ENCODE peak calls at places on chromosomes 4 and X, in nine cellular contexts. Q, M, U, B, S, C, J, K and H are unnamed samples.

GRCh38 chr4:94354474-94354896 is 11.8 kb upstream of the HPGDS start:
- DNase-seq in Q (no peak), M (no peak), U (no peak), B (no peak), S (no peak), C (no peak), J (no peak), K (no peak), H (no peak)

GRCh38 chr4:109953556-109953955 is 40.9 kb downstream of the EGF start:
- DNase-seq in Q (peak), M (no peak), U (no peak), B (no peak), S (no peak), C (no peak), J (no peak), K (no peak), H (no peak)

GRCh38 chr4:128819082-128819742 is 9.7 kb downstream of the JADE1 start:
- DNase-seq in Q (no peak), M (no peak), U (peak), B (no peak), S (no peak), C (no peak), J (no peak), K (no peak), H (no peak)

GRCh38 chr4:169604131-169604900 is 8.1 kb downstream of the NEK1 start:
- DNase-seq in Q (peak), M (no peak), U (peak), B (peak), S (no peak), C (peak), J (no peak), K (no peak), H (no peak)

GRCh38 chr4:15436515-15436914 is 8.7 kb downstream of the C1QTNF7 start:
- DNase-seq in Q (peak), M (no peak), U (no peak), B (no peak), S (no peak), C (peak), J (peak), K (peak), H (no peak)

GRCh38 chr4:47855350-47855749 is 17.5 kb upstream of the CORIN start:
- DNase-seq in Q (peak), M (no peak), U (peak), B (peak), S (no peak), C (no peak), J (no peak), K (no peak), H (no peak)

GRCh38 chrX:115413246-115413878 is 123.8 kb downstream of the LUZP4 start:
- DNase-seq in Q (peak), M (no peak), U (peak), B (peak), S (no peak), C (no peak), J (peak), K (no peak), H (no peak)

GRCh38 chr4:149896428-149896827 is 80.8 kb upstream of the IQCM start:
- DNase-seq in Q (peak), M (no peak), U (peak), B (peak), S (no peak), C (peak), J (peak), K (no peak), H (no peak)

GRCh38 chrX:12496343-12496742 is 294.9 kb upstream of the PRPS2 start:
- DNase-seq in Q (no peak), M (no peak), U (no peak), B (no peak), S (no peak), C (no peak), J (no peak), K (no peak), H (no peak)

GRCh38 chr4:168865854-168866253 is 144.2 kb downstream of the CBR4 start:
- DNase-seq in Q (no peak), M (no peak), U (no peak), B (no peak), S (no peak), C (no peak), J (no peak), K (no peak), H (no peak)